ENCODE peak calls at places on chromosomes 4 and X, in seven cellular contexts. G, Q, E, L, B, X and C are unnamed samples.

GRCh38 chrX:74179071-74179470 is 124.9 kb upstream of the ZCCHC13 start:
- DNase-seq in E (peak), G (no peak), X (no peak), L (no peak), Q (no peak), B (no peak), C (no peak)

GRCh38 chrX:72238721-72239475 is at the start of gene ERCC6L:
- DNase-seq in G (peak), Q (peak), E (peak), X (peak), B (peak), L (peak), C (peak)

GRCh38 chrX:8191022-8191421 is 20.0 kb upstream of the VCX2 start:
- DNase-seq in X (no peak), B (no peak), L (no peak), E (no peak), G (no peak), Q (no peak), C (no peak)

GRCh38 chrX:106791495-106791894 is 11.0 kb upstream of the TBC1D8B start:
- DNase-seq in Q (no peak), G (no peak), X (no peak), E (peak), L (no peak), B (no peak), C (no peak)

GRCh38 chrX:26788402-26788998 is 572.5 kb downstream of the MAGEB5 start:
- DNase-seq in G (no peak), L (no peak), E (no peak), B (no peak), X (no peak), Q (no peak), C (no peak)

GRCh38 chrX:38166478-38167083 is 54.1 kb downstream of the SRPX start:
- DNase-seq in G (peak), L (no peak), B (no peak), E (peak), Q (no peak), X (no peak), C (no peak)

GRCh38 chrX:46572295-46572936 is 1.1 kb upstream of the CHST7 start:
- DNase-seq in L (no peak), Q (no peak), X (no peak), E (no peak), B (no peak), G (no peak), C (no peak)

GRCh38 chrX:130714665-130715064 is 188.3 kb downstream of the ENOX2 start:
- DNase-seq in B (no peak), G (no peak), X (no peak), Q (no peak), E (no peak), L (no peak), C (no peak)

GRCh38 chrX:107207089-107207488 is 678 bp downstream of the DNAAF6 start:
- DNase-seq in L (no peak), X (no peak), Q (no peak), E (no peak), G (no peak), B (no peak), C (no peak)

GRCh38 chrX:41518127-41518840 is 71.1 kb downstream of the NYX start:
- DNase-seq in X (no peak), L (no peak), E (no peak), B (no peak), G (no peak), Q (no peak), C (no peak)

GRCh38 chr4:184450045-184450444 is 24.3 kb downstream of the IRF2 start:
- DNase-seq in X (no peak), L (no peak), E (peak), Q (no peak), G (no peak), B (no peak), C (no peak)

GRCh38 chr4:42348247-42348646 is 49.0 kb upstream of the SHISA3 start:
- DNase-seq in B (no peak), L (no peak), E (no peak), G (peak), X (no peak), Q (no peak), C (no peak)

GRCh38 chr4:157994863-157995262 is 178.0 kb downstream of the GASK1B start:
- DNase-seq in E (no peak), X (no peak), G (peak), Q (no peak), L (no peak), B (no peak), C (no peak)

GRCh38 chrX:71671043-71671829 is 3.9 kb downstream of the LOC101059915 start:
- DNase-seq in E (no peak), Q (no peak), G (no peak), B (no peak), X (no peak), L (no peak), C (no peak)

GRCh38 chrX:2710496-2710895 is 19.4 kb downstream of the CD99 start:
- DNase-seq in B (peak), E (no peak), L (no peak), X (no peak), G (no peak), Q (no peak), C (no peak)

GRCh38 chr4:99998062-99998880 is 48.2 kb upstream of the H2AZ1 start:
- DNase-seq in Q (no peak), G (peak), X (no peak), L (no peak), B (no peak), E (peak), C (no peak)

GRCh38 chrX:63754141-63754859 is 30.7 kb downstream of the ARHGEF9 start:
- DNase-seq in L (no peak), X (no peak), E (peak), Q (no peak), B (no peak), G (peak), C (no peak)

GRCh38 chr4:18512718-18513117 is 491.2 kb upstream of the LCORL start:
- DNase-seq in X (no peak), L (no peak), Q (no peak), B (no peak), G (no peak), E (no peak), C (no peak)

GRCh38 chr4:115675721-115676120 is 562.3 kb upstream of the NDST4 start:
- DNase-seq in Q (no peak), B (no peak), X (no peak), G (no peak), L (no peak), E (no peak), C (no peak)

GRCh38 chr4:119667802-119668201 is 39.2 kb upstream of the PDE5A start:
- DNase-seq in L (no peak), G (no peak), B (no peak), Q (no peak), E (no peak), X (no peak), C (no peak)

GRCh38 chr4:184441461-184442392 is 32.6 kb downstream of the IRF2 start:
- DNase-seq in L (no peak), G (no peak), B (no peak), X (no peak), Q (no peak), E (peak), C (no peak)

GRCh38 chr4:24150021-24150420 is 260.2 kb upstream of the PPARGC1A start:
- DNase-seq in G (no peak), Q (no peak), E (no peak), B (no peak), L (no peak), X (no peak), C (no peak)

GRCh38 chrX:1587161-1587560 is 4.2 kb upstream of the AKAP17A start:
- DNase-seq in E (no peak), L (no peak), X (no peak), G (no peak), B (no peak), Q (no peak), C (no peak)

GRCh38 chr4:133062851-133063250 is 86.2 kb upstream of the PCDH10 start:
- DNase-seq in E (no peak), L (no peak), G (no peak), Q (no peak), B (no peak), X (no peak), C (no peak)

GRCh38 chr4:183261953-183262775 is 57.9 kb downstream of the CLDN22 start:
- DNase-seq in X (peak), B (peak), G (peak), L (peak), E (peak), Q (peak), C (peak)

GRCh38 chrX:49176421-49177326 is 5.0 kb downstream of the PLP2 start:
- DNase-seq in Q (no peak), B (no peak), L (no peak), E (no peak), X (no peak), G (peak), C (no peak)

GRCh38 chr4:12144051-12144450 is 715.4 kb upstream of the HS3ST1 start:
- DNase-seq in Q (no peak), B (no peak), X (no peak), G (no peak), L (no peak), E (no peak), C (no peak)

GRCh38 chr4:73661646-73662119 is 41.4 kb upstream of the RASSF6 start:
- DNase-seq in Q (no peak), B (no peak), X (no peak), E (peak), L (no peak), G (no peak), C (no peak)

GRCh38 chr4:2074588-2074987 is 15.5 kb downstream of the NAT8L start:
- DNase-seq in B (peak), Q (no peak), X (peak), G (no peak), L (no peak), E (no peak), C (no peak)

GRCh38 chrX:103918050-103918449 is 44.4 kb upstream of the TMSB15B start:
- DNase-seq in B (peak), E (peak), X (no peak), G (peak), L (no peak), Q (peak), C (peak)

GRCh38 chrX:108018659-108019381 is 26.0 kb upstream of the VSIG1 start:
- DNase-seq in G (no peak), Q (no peak), X (no peak), L (no peak), B (no peak), E (no peak), C (no peak)

GRCh38 chrX:25072247-25072646 is 56.5 kb upstream of the ARX start:
- DNase-seq in L (no peak), E (no peak), Q (no peak), G (no peak), B (no peak), X (no peak), C (no peak)

GRCh38 chr4:170772429-170772828 is 682.7 kb upstream of the AADAT start:
- DNase-seq in E (no peak), X (no peak), B (no peak), G (no peak), Q (no peak), L (no peak), C (no peak)

GRCh38 chrX:10011991-10012390 is 44.8 kb downstream of the CLDN34 start:
- DNase-seq in E (no peak), G (peak), B (no peak), X (no peak), L (no peak), Q (no peak), C (no peak)

GRCh38 chrX:133414399-133415275 is 652 bp downstream of the GPC4 start:
- DNase-seq in Q (no peak), X (peak), L (no peak), E (no peak), B (peak), G (peak), C (peak)

DNA sequence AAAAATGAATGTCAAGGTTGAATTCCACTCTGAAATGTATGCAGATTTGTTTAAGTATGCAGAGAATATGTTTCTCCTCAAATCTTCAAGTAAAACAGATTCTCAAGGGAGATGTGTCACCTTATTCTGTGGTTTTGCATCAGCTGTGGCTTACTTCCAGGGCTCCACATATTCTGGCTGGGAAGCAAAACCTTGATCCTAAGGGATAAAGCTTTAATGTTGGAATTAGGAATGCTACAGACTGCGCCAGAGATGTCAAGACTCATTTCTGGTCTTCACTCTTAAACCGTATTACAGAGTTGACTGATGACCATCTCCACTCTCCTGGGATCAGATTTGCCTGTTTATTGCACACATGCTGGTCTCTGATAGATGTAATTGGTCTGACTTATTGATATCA is 143.9 kb upstream of the DIPK2B start:
- DNase-seq in B (no peak), E (peak), Q (no peak), L (no peak), G (no peak), X (no peak), C (no peak)
- TF ChIP-seq CTCF in B (no peak), E (no peak), Q (no peak), L (no peak), G (no peak), X (no peak), C (no peak)

GRCh38 chr4:13645075-13645474 is 17.6 kb upstream of the BOD1L1 start:
- DNase-seq in B (no peak), E (no peak), X (no peak), L (no peak), Q (no peak), G (no peak), C (no peak)
- TF ChIP-seq POLR2A in B (no peak), E (no peak), X (no peak), L (no peak), Q (no peak), G (no peak), C (no peak)

DNA sequence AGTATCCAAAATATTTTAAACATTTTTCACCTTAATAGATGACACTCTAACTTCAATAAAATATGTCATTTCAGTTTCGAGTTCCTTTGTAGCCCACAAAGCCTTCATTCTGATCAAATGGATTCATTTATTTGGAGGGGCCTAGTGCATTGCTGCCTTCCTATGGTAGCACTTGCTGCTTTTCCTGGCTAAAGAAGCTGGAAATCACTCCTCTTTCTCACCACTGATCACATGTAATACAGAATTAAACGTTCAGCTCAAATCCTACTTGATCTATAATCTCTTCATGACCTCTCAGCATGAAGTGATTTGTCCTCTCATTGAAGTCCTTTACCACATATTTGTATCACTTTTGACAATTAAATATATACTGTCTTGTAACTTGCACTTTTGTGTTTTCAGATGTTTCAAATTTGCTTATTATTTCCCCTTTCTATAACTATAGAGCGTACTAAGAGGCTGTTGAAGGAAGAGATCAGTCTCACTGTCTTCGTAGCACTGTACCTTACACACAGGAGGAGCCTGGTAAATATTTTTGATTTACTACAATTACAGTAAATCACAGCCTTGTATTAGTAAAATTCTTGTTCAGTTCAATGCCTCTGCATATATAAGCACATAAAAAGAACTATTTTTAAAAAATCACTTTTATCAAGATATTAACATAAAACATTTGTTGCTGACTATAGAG is 555 bp downstream of the CFI start:
- DNase-seq in X (no peak), G (no peak), B (no peak), Q (no peak), L (no peak), E (no peak), C (no peak)
- H3K27ac ChIP-seq in X (peak), G (peak), B (peak), Q (no peak), L (peak), E (no peak), C (no peak)

GRCh38 chr4:113294910-113295309 is 245.5 kb downstream of the ANK2 start:
- DNase-seq in X (no peak), G (no peak), Q (no peak), E (no peak), B (no peak), L (no peak), C (no peak)
- TF ChIP-seq CTCF in X (no peak), G (no peak), Q (no peak), E (peak), B (no peak), L (no peak), C (no peak)

GRCh38 chr4:110620352-110621327 is 2.2 kb downstream of the PITX2 start:
- DNase-seq in G (no peak), X (no peak), Q (no peak), L (no peak), E (no peak), B (peak), C (no peak)
- TF ChIP-seq POLR2A in G (no peak), X (no peak), Q (no peak), L (no peak), E (no peak), B (peak), C (no peak)

GRCh38 chr4:8385611-8386010 is 54.9 kb downstream of the ACOX3 start:
- DNase-seq in E (no peak), L (no peak), B (no peak), Q (no peak), X (peak), G (peak), C (no peak)
- H3K27ac ChIP-seq in E (no peak), L (no peak), B (no peak), Q (no peak), X (peak), G (no peak), C (no peak)